ENCODE peak calls at places on chromosomes 5 and 9, in four cellular contexts. Y is T-helper 9 cell, N is SK-N-DZ, G is HL-60. C is an unnamed sample.

GRCh38 chr5:15326932-15327331 is 173.0 kb upstream of the FBXL7 start:
- DNase-seq in G (no peak), Y (no peak), N (no peak), C (no peak)

GRCh38 chr9:91734371-91734981 is 215.6 kb downstream of the ROR2 start:
- DNase-seq in G (peak), Y (peak), N (peak), C (no peak)

GRCh38 chr9:127311239-127311741 is 46.7 kb downstream of the GARNL3 start:
- DNase-seq in N (no peak), Y (no peak), G (no peak), C (no peak)

GRCh38 chr9:125142560-125143376 is 560 bp downstream of the SCAI start:
- DNase-seq in N (peak), Y (no peak), G (no peak), C (no peak)

GRCh38 chr5:157548513-157549282 is 26.9 kb downstream of the ADAM19 start:
- DNase-seq in N (no peak), Y (no peak), G (no peak), C (no peak)

GRCh38 chr9:107243757-107244156 is 39.3 kb upstream of the RAD23B start:
- DNase-seq in N (no peak), G (no peak), Y (no peak), C (no peak)

GRCh38 chr5:170585278-170585677 is 81.5 kb downstream of the KCNIP1 start:
- DNase-seq in G (no peak), N (no peak), Y (no peak), C (no peak)

GRCh38 chr5:164256351-164256750 is 750.9 kb downstream of the MAT2B start:
- DNase-seq in G (no peak), N (no peak), Y (no peak), C (no peak)

GRCh38 chr5:76083555-76084495 is 642 bp downstream of the SV2C start:
- DNase-seq in Y (no peak), N (peak), G (no peak), C (peak)

GRCh38 chr5:141223112-141223783 is at the start of gene PCDHB14:
- DNase-seq in Y (no peak), N (peak), G (no peak), C (peak)

GRCh38 chr9:117825609-117826347 is 121.6 kb downstream of the TLR4 start:
- DNase-seq in Y (peak), G (peak), N (no peak), C (no peak)

GRCh38 chr5:141650851-141651727 is at the start of gene FCHSD1:
- DNase-seq in G (peak), Y (peak), N (peak), C (no peak)

GRCh38 chr9:128685022-128685332 is 4.0 kb upstream of the SET start:
- DNase-seq in Y (no peak), N (no peak), G (no peak), C (no peak)

C was measured in iPS DF 19.7.